ENCODE peak calls at places on chromosomes 16 and 17, in four cellular contexts. One of them, this sample, is unnamed.

GRCh38 chr17:29835438-29836351 is 94.3 kb downstream of the SSH2 start:
- DNase-seq in prostate gland: no peak
- DNase-seq in uterus: no peak
- DNase-seq in A673: no peak
- DNase-seq in this sample: no peak

GRCh38 chr16:78321611-78322010 is 222.2 kb downstream of the WWOX start:
- DNase-seq in prostate gland: no peak
- DNase-seq in uterus: no peak
- DNase-seq in A673: no peak
- DNase-seq in this sample: peak; percentile 66

GRCh38 chr17:35147313-35147982 is at the start of gene UNC45B:
- DNase-seq in prostate gland: no peak
- DNase-seq in uterus: no peak
- DNase-seq in A673: no peak
- DNase-seq in this sample: no peak

GRCh38 chr17:17048106-17048505 is 5.8 kb downstream of the MPRIP start:
- DNase-seq in prostate gland: no peak
- DNase-seq in uterus: no peak
- DNase-seq in A673: no peak
- DNase-seq in this sample: peak; percentile 26

GRCh38 chr16:1351215-1351581 is 480 bp downstream of the TSR3 start:
- DNase-seq in prostate gland: no peak
- DNase-seq in uterus: no peak
- DNase-seq in A673: no peak
- DNase-seq in this sample: no peak

GRCh38 chr16:88784074-88784855 is 755 bp downstream of the PIEZO1 start:
- DNase-seq in prostate gland: peak; percentile 71
- DNase-seq in uterus: peak; percentile 85
- DNase-seq in A673: peak; percentile 84
- DNase-seq in this sample: peak; percentile 87

GRCh38 chr16:27441998-27442397 is 40.0 kb downstream of the IL21R start:
- DNase-seq in prostate gland: no peak
- DNase-seq in uterus: no peak
- DNase-seq in A673: no peak
- DNase-seq in this sample: peak; percentile 13

GRCh38 chr16:11743308-11744074 is 834 bp upstream of the TXNDC11 start:
- DNase-seq in prostate gland: no peak
- DNase-seq in uterus: peak; percentile 62
- DNase-seq in A673: peak; percentile 9
- DNase-seq in this sample: no peak

GRCh38 chr17:13474073-13474800 is 127.5 kb downstream of the HS3ST3A1 start:
- DNase-seq in prostate gland: no peak
- DNase-seq in uterus: no peak
- DNase-seq in A673: no peak
- DNase-seq in this sample: no peak

GRCh38 chr17:43979011-43979410 is 25.3 kb upstream of the PYY start:
- DNase-seq in prostate gland: no peak
- DNase-seq in uterus: no peak
- DNase-seq in A673: no peak
- DNase-seq in this sample: no peak

GRCh38 chr17:81711814-81712467 is at the start of gene SLC25A10:
- DNase-seq in prostate gland: peak; percentile 49
- DNase-seq in uterus: peak; percentile 51
- DNase-seq in A673: peak; percentile 90
- DNase-seq in this sample: peak; percentile 89

GRCh38 chr16:57694556-57695377 is at the start of gene DRC7:
- DNase-seq in prostate gland: no peak
- DNase-seq in uterus: peak; percentile 32
- DNase-seq in A673: peak; percentile 63
- DNase-seq in this sample: peak; percentile 89

GRCh38 chr16:65884018-65884417 is 482.5 kb upstream of the CDH5 start:
- DNase-seq in prostate gland: no peak
- DNase-seq in uterus: no peak
- DNase-seq in A673: peak; percentile 17
- DNase-seq in this sample: no peak

GRCh38 chr16:73713817-73714495 is 582.7 kb upstream of the PSMD7 start:
- DNase-seq in prostate gland: no peak
- DNase-seq in uterus: no peak
- DNase-seq in A673: peak; percentile 60
- DNase-seq in this sample: peak; percentile 88

GRCh38 chr17:30915833-30916611 is 5.7 kb upstream of the ADAP2 start:
- DNase-seq in prostate gland: no peak
- DNase-seq in uterus: no peak
- DNase-seq in A673: no peak
- DNase-seq in this sample: no peak

GRCh38 chr16:88859381-88860091 is 2.6 kb downstream of the TRAPPC2L start:
- DNase-seq in prostate gland: no peak
- DNase-seq in uterus: no peak
- DNase-seq in A673: no peak
- DNase-seq in this sample: no peak

GRCh38 chr16:79146-80054 is 1.4 kb downstream of the MPG start:
- DNase-seq in prostate gland: no peak
- DNase-seq in uterus: no peak
- DNase-seq in A673: no peak
- DNase-seq in this sample: no peak

GRCh38 chr17:6800422-6801027 is 24.5 kb downstream of the FBXO39 start:
- DNase-seq in prostate gland: no peak
- DNase-seq in uterus: no peak
- DNase-seq in A673: no peak
- DNase-seq in this sample: peak; percentile 85

GRCh38 chr16:75244844-75245758 is 6.3 kb downstream of the BCAR1 start:
- DNase-seq in prostate gland: peak; percentile 68
- DNase-seq in uterus: peak; percentile 80
- DNase-seq in A673: no peak
- DNase-seq in this sample: peak; percentile 95

GRCh38 chr17:61574542-61575351 is 16.3 kb downstream of the NACA2 start:
- DNase-seq in prostate gland: peak; percentile 62
- DNase-seq in uterus: no peak
- DNase-seq in A673: peak; percentile 30
- DNase-seq in this sample: peak; percentile 82

DNA sequence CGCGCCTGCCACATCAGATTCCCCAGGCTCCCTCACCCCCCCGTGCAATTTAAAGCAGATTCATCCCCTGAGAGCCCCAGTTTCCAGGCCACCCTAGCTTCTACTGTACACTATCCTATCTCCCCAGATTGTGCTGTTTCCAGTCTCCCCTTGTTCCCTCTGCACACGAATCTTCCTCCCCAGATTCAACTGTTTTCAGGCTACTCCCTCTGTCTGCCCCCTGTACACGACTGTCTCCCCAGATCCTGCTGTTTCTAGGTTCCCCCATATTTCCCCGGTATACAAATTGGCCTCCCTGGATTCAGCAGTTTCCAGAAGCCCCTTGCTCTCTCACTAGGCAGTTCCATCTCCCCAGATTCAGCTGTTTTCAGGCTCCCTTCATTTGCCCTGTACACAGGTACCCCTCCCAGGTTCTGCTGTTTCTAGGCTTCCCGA is 23.0 kb downstream of the COPZ2 start:
- DNase-seq in prostate gland: no peak
- DNase-seq in uterus: no peak
- DNase-seq in A673: peak; percentile 91
- DNase-seq in this sample: no peak
- H3K4me1 ChIP-seq in prostate gland: peaks cover 5% of the 10 kb centered on the region
- H3K4me1 ChIP-seq in uterus: no peaks in the 10 kb centered on the region
- H3K4me1 ChIP-seq in A673: peaks cover 65% of the 10 kb centered on the region
- H3K4me1 ChIP-seq in this sample: peaks cover 4% of the 10 kb centered on the region

GRCh38 chr17:63705657-63706056 is 5.7 kb upstream of the LIMD2 start:
- DNase-seq in prostate gland: no peak
- DNase-seq in uterus: no peak
- DNase-seq in A673: no peak
- DNase-seq in this sample: no peak
- H3K4me1 ChIP-seq in prostate gland: no peaks in the 10 kb centered on the region
- H3K4me1 ChIP-seq in uterus: no peaks in the 10 kb centered on the region
- H3K4me1 ChIP-seq in A673: peaks cover 23% of the 10 kb centered on the region
- H3K4me1 ChIP-seq in this sample: no peaks in the 10 kb centered on the region

DNA sequence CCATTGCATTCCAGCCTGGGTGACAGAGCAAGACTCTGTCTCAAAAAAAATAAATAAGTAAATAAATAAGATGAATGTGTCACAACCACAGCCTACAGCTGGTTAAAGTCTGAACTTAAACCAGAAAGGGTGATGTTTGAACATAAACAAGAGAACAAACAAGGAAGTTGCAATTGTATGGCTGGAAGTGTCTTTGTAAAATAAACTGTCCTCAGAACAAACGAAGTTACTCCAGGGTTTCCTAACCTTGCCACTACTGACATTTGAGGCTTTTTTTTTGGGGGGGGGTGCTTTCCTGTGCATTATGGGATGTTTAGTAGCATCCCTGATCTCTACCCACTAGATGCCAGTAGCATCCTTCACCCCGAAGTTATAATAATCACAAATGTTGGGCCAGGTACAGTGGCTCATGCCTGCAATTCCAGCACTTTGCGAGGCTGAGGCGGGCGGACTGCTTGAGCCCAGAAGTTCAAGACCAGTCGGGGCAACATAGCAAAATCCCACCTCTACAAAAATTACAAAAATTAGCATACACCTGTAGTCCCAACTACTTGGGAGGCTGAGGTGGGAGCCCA is 119.2 kb downstream of the XYLT1 start:
- DNase-seq in prostate gland: no peak
- DNase-seq in uterus: no peak
- DNase-seq in A673: no peak
- DNase-seq in this sample: no peak
- H3K4me1 ChIP-seq in prostate gland: peaks cover 4% of the 10 kb centered on the region
- H3K4me1 ChIP-seq in uterus: no peaks in the 10 kb centered on the region
- H3K4me1 ChIP-seq in A673: no peaks in the 10 kb centered on the region
- H3K4me1 ChIP-seq in this sample: peaks cover 3% of the 10 kb centered on the region

GRCh38 chr16:81716478-81717210 is 62.4 kb upstream of the PLCG2 start:
- DNase-seq in prostate gland: no peak
- DNase-seq in uterus: no peak
- DNase-seq in A673: no peak
- DNase-seq in this sample: no peak

GRCh38 chr16:81719993-81720392 is 59.1 kb upstream of the PLCG2 start:
- DNase-seq in prostate gland: no peak
- DNase-seq in uterus: no peak
- DNase-seq in A673: no peak
- DNase-seq in this sample: no peak

GRCh38 chr16:81720973-81721907 is 57.9 kb upstream of the PLCG2 start:
- DNase-seq in prostate gland: no peak
- DNase-seq in uterus: no peak
- DNase-seq in A673: no peak
- DNase-seq in this sample: no peak

GRCh38 chr16:81717662-81718189 is 61.4 kb upstream of the PLCG2 start:
- DNase-seq in prostate gland: no peak
- DNase-seq in uterus: no peak
- DNase-seq in A673: peak; percentile 33
- DNase-seq in this sample: no peak

DNA sequence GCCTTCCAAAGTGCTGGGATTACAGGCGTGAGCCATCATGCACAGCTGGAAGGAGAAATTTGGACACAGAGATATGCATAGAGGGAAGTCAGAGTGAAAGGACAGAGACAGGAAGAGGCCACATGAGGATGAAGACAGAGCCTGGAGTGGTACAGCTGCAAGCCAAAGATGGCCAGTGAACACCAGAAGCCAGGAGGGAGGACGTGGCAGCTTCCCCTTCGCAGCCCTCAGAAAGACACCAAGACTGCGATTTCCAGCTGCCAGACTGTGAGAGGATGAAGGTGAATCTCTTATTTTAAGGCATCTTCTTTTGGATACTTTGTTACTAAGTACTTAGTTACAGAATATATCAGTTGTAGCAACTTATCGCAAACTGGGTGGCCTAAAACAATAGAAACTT is 60.5 kb upstream of the PLCG2 start:
- DNase-seq in prostate gland: no peak
- DNase-seq in uterus: no peak
- DNase-seq in A673: no peak
- DNase-seq in this sample: no peak
- H3K4me1 ChIP-seq in prostate gland: no peaks in the 10 kb centered on the region
- H3K4me1 ChIP-seq in uterus: no peaks in the 10 kb centered on the region
- H3K4me1 ChIP-seq in A673: peaks cover 3% of the 10 kb centered on the region
- H3K4me1 ChIP-seq in this sample: no peaks in the 10 kb centered on the region

This sample was measured in endodermal cell.